ENCODE peak calls at places on chromosome 13, in ten cellular contexts. Z is cardiac muscle cell; W is ovary; U is esophagus muscularis mucosa; J is CD8-positive, alpha-beta T cell; G is mammary epithelial cell; X is uterus; O is tibial nerve; T is body of pancreas; S is adrenal gland. H is an unnamed sample.

GRCh38 chr13:35252536-35253205 is 223.8 kb downstream of the MAB21L1 start:
- DNase-seq in Z (no peak), W (no peak), U (no peak), J (no peak), G (peak; percentile 5), X (no peak), O (no peak), T (no peak), S (no peak), H (no peak)

GRCh38 chr13:31038834-31039552 is 106.5 kb downstream of the TEX26 start:
- DNase-seq in Z (peak; percentile 54), W (no peak), U (no peak), J (no peak), G (peak; percentile 70), X (no peak), O (no peak), T (no peak), S (no peak), H (no peak)

GRCh38 chr13:97627566-97627965 is 193.6 kb downstream of the RAP2A start:
- DNase-seq in Z (peak; percentile 96), W (no peak), U (no peak), J (no peak), G (peak; percentile 53), X (peak; percentile 31), O (peak; percentile 62), T (peak; percentile 53), S (peak; percentile 96), H (peak; percentile 38)

GRCh38 chr13:111177803-111178389 is 62.8 kb downstream of the ARHGEF7 start:
- DNase-seq in Z (peak; percentile 22), W (no peak), U (no peak), J (no peak), G (peak; percentile 85), X (no peak), O (no peak), T (no peak), S (no peak), H (no peak)

GRCh38 chr13:66635526-66635925 is 594.6 kb downstream of the PCDH9 start:
- DNase-seq in Z (peak; percentile 79), W (no peak), U (no peak), J (no peak), G (peak; percentile 80), X (no peak), O (no peak), T (no peak), S (no peak), H (no peak)

GRCh38 chr13:81540777-81541176 is 1199.9 kb upstream of the SPRY2 start:
- DNase-seq in Z (peak; percentile 1), W (no peak), U (no peak), J (no peak), G (no peak), X (no peak), O (no peak), T (peak; percentile 15), S (no peak), H (no peak)

GRCh38 chr13:113510871-113511270 is 20.4 kb upstream of the DCUN1D2 start:
- DNase-seq in Z (no peak), W (no peak), U (no peak), J (no peak), G (no peak), X (no peak), O (no peak), T (no peak), S (no peak), H (no peak)

GRCh38 chr13:72384186-72384823 is 343.1 kb downstream of the MZT1 start:
- DNase-seq in Z (peak; percentile 18), W (no peak), U (no peak), J (no peak), G (no peak), X (no peak), O (no peak), T (no peak), S (no peak), H (no peak)

GRCh38 chr13:101751488-101751887 is 299.0 kb downstream of the ITGBL1 start:
- DNase-seq in Z (peak; percentile 74), W (no peak), U (no peak), J (no peak), G (peak; percentile 66), X (no peak), O (no peak), T (no peak), S (no peak), H (no peak)

GRCh38 chr13:27038323-27038722 is 133.3 kb downstream of the USP12 start:
- DNase-seq in Z (peak; percentile 81), W (no peak), U (no peak), J (no peak), G (peak; percentile 60), X (no peak), O (no peak), T (no peak), S (no peak), H (no peak)

GRCh38 chr13:23668557-23668956 is 98.3 kb downstream of the TNFRSF19 start:
- DNase-seq in Z (no peak), W (no peak), U (no peak), J (no peak), G (no peak), X (no peak), O (no peak), T (no peak), S (no peak), H (no peak)

GRCh38 chr13:23666576-23666975 is 96.4 kb downstream of the TNFRSF19 start:
- DNase-seq in Z (no peak), W (no peak), U (no peak), J (no peak), G (no peak), X (no peak), O (no peak), T (no peak), S (no peak), H (no peak)

GRCh38 chr13:23671367-23671766 is 101.2 kb downstream of the TNFRSF19 start:
- DNase-seq in Z (no peak), W (no peak), U (no peak), J (no peak), G (no peak), X (no peak), O (no peak), T (no peak), S (no peak), H (no peak)

GRCh38 chr13:23670793-23671192 is 100.6 kb downstream of the TNFRSF19 start:
- DNase-seq in Z (no peak), W (no peak), U (no peak), J (no peak), G (no peak), X (no peak), O (no peak), T (no peak), S (no peak), H (no peak)

GRCh38 chr13:23667750-23668149 is 97.5 kb downstream of the TNFRSF19 start:
- DNase-seq in Z (no peak), W (no peak), U (no peak), J (no peak), G (no peak), X (no peak), O (no peak), T (no peak), S (no peak), H (no peak)
- TF ChIP-seq CTCF in Z (no peak), W (no peak), U (no peak), J (no peak), G (peak; percentile 6), X (no peak), O (no peak), T (no peak), S (no peak), H (no peak)

GRCh38 chr13:40801255-40802217 is 12.1 kb downstream of the SLC25A15 start:
- DNase-seq in Z (no peak), W (no peak), U (no peak), J (no peak), G (no peak), X (no peak), O (no peak), T (peak; percentile 80), S (no peak), H (no peak)

GRCh38 chr13:40799508-40799907 is 10.1 kb downstream of the SLC25A15 start:
- DNase-seq in Z (no peak), W (no peak), U (no peak), J (no peak), G (no peak), X (no peak), O (no peak), T (no peak), S (no peak), H (no peak)

GRCh38 chr13:40800559-40800958 is 11.1 kb downstream of the SLC25A15 start:
- DNase-seq in Z (no peak), W (no peak), U (no peak), J (no peak), G (no peak), X (no peak), O (no peak), T (peak; percentile 75), S (no peak), H (no peak)

GRCh38 chr13:40796649-40797048 is 7.2 kb downstream of the SLC25A15 start:
- DNase-seq in Z (no peak), W (no peak), U (no peak), J (no peak), G (no peak), X (no peak), O (no peak), T (no peak), S (no peak), H (no peak)

DNA sequence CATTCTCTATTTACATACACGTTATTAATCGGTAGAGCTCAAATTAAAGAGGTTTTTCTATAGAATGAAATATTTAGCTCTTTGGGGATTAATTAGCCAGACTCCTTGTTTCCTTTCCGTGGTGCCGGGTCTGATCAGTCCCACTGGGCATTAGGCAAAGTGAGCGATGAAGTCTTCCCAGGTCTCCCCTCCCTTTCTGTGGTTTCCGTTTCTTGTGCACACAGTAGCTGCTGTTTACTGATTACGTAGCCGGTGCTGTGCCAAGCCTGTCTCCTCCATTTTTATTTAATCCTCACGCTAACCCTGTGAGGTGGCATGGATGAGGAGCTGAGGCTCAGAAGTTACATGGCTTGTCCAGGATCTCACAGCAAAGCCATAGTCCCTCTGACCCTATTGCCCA is 9.0 kb downstream of the SLC25A15 start:
- DNase-seq in Z (no peak), W (no peak), U (no peak), J (no peak), G (no peak), X (no peak), O (no peak), T (peak; percentile 88), S (no peak), H (no peak)
- H3K36me3 ChIP-seq in Z (peaks cover 12% of the 10 kb centered on the region), W (no peaks in the 10 kb centered on the region), U (peaks cover 35% of the 10 kb centered on the region), J (peaks cover 11% of the 10 kb centered on the region), G (peaks cover 6% of the 10 kb centered on the region), X (no peaks in the 10 kb centered on the region), O (no peaks in the 10 kb centered on the region), T (no peaks in the 10 kb centered on the region), S (peaks cover 6% of the 10 kb centered on the region), H (peaks cover 30% of the 10 kb centered on the region)

GRCh38 chr13:29294869-29295268 is 300.6 kb downstream of the SLC7A1 start:
- DNase-seq in Z (no peak), W (no peak), U (no peak), J (no peak), G (no peak), X (no peak), O (no peak), T (no peak), S (no peak), H (no peak)

GRCh38 chr13:29292045-29292444 is 303.4 kb downstream of the SLC7A1 start:
- DNase-seq in Z (no peak), W (no peak), U (no peak), J (no peak), G (no peak), X (no peak), O (no peak), T (no peak), S (no peak), H (no peak)
- TF ChIP-seq CTCF in Z (no peak), W (no peak), U (no peak), J (no peak), G (no peak), X (no peak), O (no peak), T (no peak), S (no peak), H (no peak)

GRCh38 chr13:50923272-50923671 is 13.7 kb downstream of the RNASEH2B start:
- DNase-seq in Z (no peak), W (no peak), U (no peak), J (no peak), G (no peak), X (no peak), O (no peak), T (no peak), S (no peak), H (no peak)
- H3K36me3 ChIP-seq in Z (no peaks in the 10 kb centered on the region), W (no peaks in the 10 kb centered on the region), U (no peaks in the 10 kb centered on the region), J (no peaks in the 10 kb centered on the region), G (no peaks in the 10 kb centered on the region), X (no peaks in the 10 kb centered on the region), O (no peaks in the 10 kb centered on the region), T (no peaks in the 10 kb centered on the region), S (no peaks in the 10 kb centered on the region), H (no peaks in the 10 kb centered on the region)